ENCODE peak calls at places on chromosome 18, in four cellular contexts. E is mesendoderm, I is H9, B is H1. Q is an unnamed sample. For H3K79me2, the result is how much of the 10 kb centered on the place peaks cover.

GRCh38 chr18:24683965-24684364 is 223.5 kb downstream of the HRH4 start:
- DNase-seq in E (peak), I (peak), B (no peak), Q (no peak)

GRCh38 chr18:22422909-22423548 is 5.3 kb upstream of the CTAGE1 start:
- DNase-seq in B (no peak), I (no peak), E (no peak), Q (peak)

GRCh38 chr18:44958450-44958849 is 277.8 kb downstream of the SETBP1 start:
- DNase-seq in B (no peak), E (no peak), I (no peak), Q (no peak)

GRCh38 chr18:27789406-27789805 is 387.5 kb downstream of the CDH2 start:
- DNase-seq in B (no peak), E (no peak), I (no peak), Q (peak)

GRCh38 chr18:75083761-75084160 is 125.2 kb downstream of the PTGR3 start:
- DNase-seq in B (no peak), I (no peak), E (no peak), Q (no peak)

GRCh38 chr18:78242307-78242643 is 737.3 kb upstream of the SALL3 start:
- DNase-seq in B (no peak), E (no peak), I (no peak), Q (no peak)

GRCh38 chr18:42850174-42850766 is 265.2 kb downstream of the RIT2 start:
- DNase-seq in E (no peak), B (no peak), I (no peak), Q (no peak)

GRCh38 chr18:13549879-13550231 is 176.5 kb downstream of the FAM210A start:
- DNase-seq in E (no peak), B (no peak), I (no peak), Q (no peak)

GRCh38 chr18:32093106-32093511 is 1.4 kb downstream of the RNF138 start:
- DNase-seq in B (no peak), E (peak), I (peak), Q (peak)

GRCh38 chr18:43620936-43621335 is 343.6 kb upstream of the SYT4 start:
- DNase-seq in B (no peak), E (peak), I (no peak), Q (no peak)

GRCh38 chr18:24913507-24914147 is 438.3 kb downstream of the ZNF521 start:
- DNase-seq in I (no peak), E (peak), B (no peak), Q (no peak)

GRCh38 chr18:22856870-22857269 is 76.3 kb upstream of the RBBP8 start:
- DNase-seq in I (peak), E (peak), B (peak), Q (no peak)

GRCh38 chr18:961644-962355 is 57.1 kb downstream of the ADCYAP1 start:
- DNase-seq in B (peak), I (peak), E (peak), Q (peak)

GRCh38 chr18:77103181-77103875 is 29.3 kb downstream of the MBP start:
- DNase-seq in E (no peak), B (no peak), I (no peak), Q (no peak)

GRCh38 chr18:55405655-55406373 is 182.2 kb downstream of the TCF4 start:
- DNase-seq in I (no peak), E (peak), B (no peak), Q (no peak)

GRCh38 chr18:24878289-24878688 is 417.9 kb downstream of the HRH4 start:
- DNase-seq in B (no peak), E (peak), I (no peak), Q (peak)

GRCh38 chr18:74115046-74115445 is 32.6 kb downstream of the FBXO15 start:
- DNase-seq in E (no peak), B (no peak), I (no peak), Q (no peak)

GRCh38 chr18:74944676-74945075 is 264.3 kb downstream of the PTGR3 start:
- DNase-seq in I (no peak), E (no peak), B (no peak), Q (no peak)

GRCh38 chr18:12686100-12686499 is 16.4 kb downstream of the CEP76 start:
- DNase-seq in E (peak), I (no peak), B (no peak), Q (peak)

GRCh38 chr18:77160515-77160914 is 27.9 kb upstream of the MBP start:
- DNase-seq in B (peak), I (no peak), E (peak), Q (no peak)

GRCh38 chr18:58866261-58867232 is 1.9 kb downstream of the ZNF532 start:
- DNase-seq in I (no peak), E (no peak), B (no peak), Q (no peak)

GRCh38 chr18:22559414-22560282 is 141.9 kb upstream of the CTAGE1 start:
- DNase-seq in B (no peak), I (peak), E (peak), Q (peak)

GRCh38 chr18:33751613-33752221 is 173.7 kb downstream of the ASXL3 start:
- DNase-seq in I (no peak), E (peak), B (no peak), Q (no peak)

GRCh38 chr18:41753826-41754225 is 201.2 kb upstream of the PIK3C3 start:
- DNase-seq in I (no peak), B (no peak), E (no peak), Q (no peak)

GRCh38 chr18:79677840-79678239 is 1.8 kb upstream of the CTDP1 start:
- DNase-seq in B (no peak), E (no peak), I (no peak), Q (no peak)

GRCh38 chr18:62282188-62282629 is 42.9 kb upstream of the TNFRSF11A start:
- DNase-seq in B (no peak), E (no peak), I (no peak), Q (no peak)

GRCh38 chr18:864872-865273 is 39.8 kb upstream of the ADCYAP1 start:
- DNase-seq in B (peak), I (peak), E (peak), Q (peak)

GRCh38 chr18:75247041-75247551 is 36.5 kb downstream of the TSHZ1 start:
- DNase-seq in E (no peak), B (no peak), I (no peak), Q (no peak)

GRCh38 chr18:43587538-43588153 is 310.4 kb upstream of the SYT4 start:
- DNase-seq in E (peak), I (no peak), B (no peak), Q (no peak)

GRCh38 chr18:25229080-25229479 is 122.9 kb downstream of the ZNF521 start:
- DNase-seq in B (no peak), I (no peak), E (peak), Q (no peak)

GRCh38 chr18:14747513-14748474 is at the start of gene ANKRD30B:
- DNase-seq in B (no peak), I (peak), E (peak), Q (no peak)

GRCh38 chr18:75110311-75110710 is 98.6 kb downstream of the PTGR3 start:
- DNase-seq in B (no peak), E (no peak), I (no peak), Q (no peak)

GRCh38 chr18:74268933-74269620 is 22.7 kb downstream of the CYB5A start:
- DNase-seq in I (no peak), B (no peak), E (no peak), Q (no peak)

DNA sequence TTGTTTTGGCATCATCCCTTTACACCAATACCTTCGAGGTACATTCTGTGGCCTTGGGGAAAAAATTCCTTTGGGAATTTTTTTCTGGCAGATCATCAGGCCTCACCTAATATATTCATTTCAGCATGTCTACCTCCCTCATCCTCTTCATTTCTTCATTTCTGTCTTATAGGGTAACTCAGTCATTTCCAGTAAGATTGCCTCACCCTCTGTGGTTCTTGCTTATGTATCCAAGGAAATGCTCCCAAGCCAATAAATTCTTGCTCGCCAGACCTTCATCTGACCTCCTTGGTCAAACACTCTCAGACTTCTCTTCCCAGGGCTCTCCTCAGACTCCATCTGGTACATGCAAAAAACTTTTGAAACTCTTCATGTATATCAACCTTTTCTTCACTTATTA is 265.6 kb downstream of the TMX3 start:
- DNase-seq in I (no peak), B (no peak), E (no peak), Q (peak)
- H2AK5ac ChIP-seq in I (no peak), B (no peak), E (no peak), Q (no peak)

GRCh38 chr18:7497081-7497480 is 70.0 kb upstream of the PTPRM start:
- DNase-seq in I (no peak), E (no peak), B (no peak), Q (no peak)
- H3K79me2 ChIP-seq in I (under half), E (under half), B (under half), Q (under half)

DNA sequence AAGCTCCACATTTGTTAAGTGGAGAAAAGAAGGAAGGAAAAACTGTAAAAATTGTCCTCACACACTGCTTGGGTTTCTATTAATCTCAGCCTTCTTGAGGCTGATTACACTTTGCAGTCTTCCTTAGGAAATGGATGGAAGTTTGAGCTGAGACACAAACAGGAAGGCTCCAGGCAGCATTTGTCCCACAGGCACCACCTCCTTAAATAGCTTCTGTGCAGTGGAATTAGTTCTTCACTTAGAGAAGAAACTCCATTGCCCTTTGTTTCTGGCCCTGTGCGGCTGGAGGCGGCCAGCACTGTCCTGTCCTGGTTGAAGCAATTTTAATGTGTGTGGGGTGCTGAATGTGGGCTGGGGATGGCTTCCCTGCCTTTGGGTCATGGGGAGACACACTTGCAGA is 44.3 kb downstream of the ARHGAP28 start:
- DNase-seq in E (no peak), B (no peak), I (no peak), Q (no peak)
- H2AK5ac ChIP-seq in E (no peak), B (no peak), I (no peak), Q (no peak)

GRCh38 chr18:10003866-10004265 is 90.0 kb downstream of the VAPA start:
- DNase-seq in E (no peak), I (no peak), B (no peak), Q (no peak)
- H3K79me2 ChIP-seq in E (under half), I (under half), B (under half), Q (under half)

GRCh38 chr18:3710712-3711269 is 260.8 kb downstream of the TGIF1 start:
- DNase-seq in I (no peak), E (no peak), B (no peak), Q (no peak)

GRCh38 chr18:3703732-3704176 is 253.8 kb downstream of the TGIF1 start:
- DNase-seq in I (peak), E (peak), B (no peak), Q (peak)

GRCh38 chr18:3709166-3709565 is 259.2 kb downstream of the TGIF1 start:
- DNase-seq in I (no peak), E (no peak), B (no peak), Q (no peak)

GRCh38 chr18:3704556-3705162 is 254.7 kb downstream of the TGIF1 start:
- DNase-seq in I (no peak), B (no peak), E (no peak), Q (no peak)

GRCh38 chr18:3706279-3707097 is 256.5 kb downstream of the TGIF1 start:
- DNase-seq in E (no peak), B (no peak), I (no peak), Q (peak)
- H2AK5ac ChIP-seq in E (no peak), B (no peak), I (no peak), Q (no peak)

DNA sequence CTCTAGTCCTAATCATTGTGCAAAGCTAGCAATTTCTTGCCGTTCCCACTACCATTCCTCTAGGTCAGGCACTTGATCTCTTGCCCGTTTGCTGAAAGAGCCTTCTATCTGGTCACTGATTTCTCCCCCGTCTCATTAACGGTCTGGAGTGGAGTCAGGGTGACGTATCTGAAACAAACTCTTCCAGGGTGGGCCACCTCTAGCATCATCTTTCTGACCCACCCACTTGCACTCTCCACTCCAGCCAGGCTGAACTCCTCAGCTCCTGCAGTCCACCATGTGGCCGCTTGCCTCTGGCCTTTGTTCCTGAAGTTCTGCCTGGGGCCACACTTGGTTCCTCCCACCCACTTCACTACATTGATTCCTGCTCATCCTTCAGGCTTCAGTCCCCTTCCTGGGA is 13.3 kb downstream of the BCL2 start:
- DNase-seq in E (no peak), B (no peak), I (no peak), Q (no peak)
- H3K79me2 ChIP-seq in E (under half), B (under half), I (under half), Q (under half)

GRCh38 chr18:60446821-60447220 is 74.2 kb upstream of the MC4R start:
- DNase-seq in I (peak), B (no peak), E (peak), Q (no peak)

GRCh38 chr18:60448487-60449267 is 76.1 kb upstream of the MC4R start:
- DNase-seq in B (peak), I (peak), E (peak), Q (peak)

GRCh38 chr18:60445341-60445740 is 72.8 kb upstream of the MC4R start:
- DNase-seq in B (no peak), E (no peak), I (no peak), Q (peak)
- H2AK5ac ChIP-seq in B (no peak), E (no peak), I (no peak), Q (no peak)